ENCODE peak calls at places on chromosomes 5 and 9, in four cellular contexts. W is GM23338, S is stomach, B is fibroblast of the aortic adventitia. T is an unnamed sample.

GRCh38 chr9:129989362-129989708 is 53.7 kb downstream of the FNBP1 start:
- DNase-seq in W (no peak), S (no peak), B (no peak), T (no peak)

GRCh38 chr5:43195670-43196265 is 3.7 kb downstream of the NIM1K start:
- DNase-seq in W (no peak), S (no peak), B (no peak), T (no peak)

GRCh38 chr5:101390317-101390908 is 487.3 kb upstream of the ST8SIA4 start:
- DNase-seq in W (peak), S (no peak), B (peak), T (peak)

GRCh38 chr5:132428811-132429440 is 59.4 kb downstream of the SLC22A5 start:
- DNase-seq in W (no peak), S (no peak), B (peak), T (peak)

GRCh38 chr9:14322211-14323082 is 8.5 kb upstream of the NFIB start:
- DNase-seq in W (peak), S (peak), B (peak), T (peak)

GRCh38 chr5:19531374-19531952 is 456.5 kb downstream of the CDH18 start:
- DNase-seq in W (no peak), S (no peak), B (peak), T (no peak)

GRCh38 chr9:127305450-127306226 is 41.1 kb downstream of the GARNL3 start:
- DNase-seq in W (peak), S (no peak), B (no peak), T (no peak)

GRCh38 chr9:129857207-129857606 is 21.9 kb downstream of the USP20 start:
- DNase-seq in W (no peak), S (no peak), B (no peak), T (no peak)

GRCh38 chr9:36101916-36102741 is 34.4 kb upstream of the GLIPR2 start:
- DNase-seq in W (no peak), S (no peak), B (peak), T (peak)

GRCh38 chr5:148829248-148829594 is 2.8 kb downstream of the ADRB2 start:
- DNase-seq in W (no peak), S (no peak), B (no peak), T (no peak)

GRCh38 chr9:82720515-82720914 is 342.4 kb downstream of the RASEF start:
- DNase-seq in W (no peak), S (no peak), B (no peak), T (no peak)

GRCh38 chr5:108249095-108249784 is 132.7 kb downstream of the FBXL17 start:
- DNase-seq in W (no peak), S (no peak), B (no peak), T (no peak)

GRCh38 chr5:108251350-108251749 is 130.5 kb downstream of the FBXL17 start:
- DNase-seq in W (no peak), S (no peak), B (peak), T (no peak)

GRCh38 chr5:108255468-108255867 is 126.4 kb downstream of the FBXL17 start:
- DNase-seq in W (no peak), S (no peak), B (no peak), T (no peak)

DNA sequence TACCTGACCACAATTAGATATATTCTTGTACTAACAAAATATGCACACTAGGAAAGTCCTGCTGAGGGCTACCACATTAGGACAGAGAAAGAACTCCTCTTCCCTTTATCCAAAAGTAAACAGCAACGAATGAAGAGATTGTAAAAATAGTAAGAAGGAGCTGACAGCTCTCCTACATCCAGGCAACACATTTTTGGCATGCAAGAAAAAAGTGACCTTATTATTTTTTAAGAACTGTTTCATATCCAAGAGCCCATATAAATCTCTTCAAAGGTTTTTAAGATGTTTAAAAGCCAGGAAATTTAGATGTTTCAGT is 132.2 kb downstream of the FBXL17 start:
- DNase-seq in W (no peak), S (no peak), B (no peak), T (no peak)
- H3K4me3 ChIP-seq in W (no peak), S (no peak), B (no peak), T (no peak)

GRCh38 chr5:179141867-179142266 is 81.7 kb downstream of the ZNF354C start:
- DNase-seq in W (no peak), S (no peak), B (no peak), T (no peak)

GRCh38 chr5:179140293-179140692 is 80.1 kb downstream of the ZNF354C start:
- DNase-seq in W (no peak), S (no peak), B (no peak), T (no peak)

GRCh38 chr5:179142434-179143198 is 82.4 kb downstream of the ZNF354C start:
- DNase-seq in W (no peak), S (no peak), B (peak), T (peak)

GRCh38 chr5:179146277-179146676 is 86.1 kb downstream of the ZNF354C start:
- DNase-seq in W (no peak), S (no peak), B (no peak), T (no peak)

GRCh38 chr5:179143446-179143845 is 83.3 kb downstream of the ZNF354C start:
- DNase-seq in W (peak), S (no peak), B (peak), T (peak)
- TF ChIP-seq CTCF in W (peak), S (no peak), B (no peak), T (peak)

DNA sequence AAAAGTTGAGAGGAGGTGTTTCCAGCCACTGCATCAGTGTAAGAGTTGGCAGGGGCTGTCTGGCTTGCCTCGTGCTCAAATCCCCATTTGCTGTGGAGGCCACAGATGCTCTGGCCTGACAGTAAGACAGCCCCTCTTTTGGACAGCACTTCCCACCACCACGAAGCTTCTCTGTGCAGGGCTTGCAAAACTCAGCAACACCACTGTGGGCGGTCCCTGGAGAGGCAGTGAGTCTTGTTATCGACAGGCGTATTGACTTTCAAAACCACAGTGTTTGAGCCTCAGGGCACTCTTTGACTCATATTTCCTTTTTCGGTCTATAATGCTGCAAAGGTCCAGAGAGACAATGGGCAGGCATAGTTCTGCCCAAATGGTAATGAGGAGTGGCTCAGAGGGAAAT is 539.5 kb downstream of the EBF1 start:
- DNase-seq in W (no peak), S (peak), B (peak), T (no peak)
- H3K4me3 ChIP-seq in W (no peak), S (no peak), B (no peak), T (no peak)

DNA sequence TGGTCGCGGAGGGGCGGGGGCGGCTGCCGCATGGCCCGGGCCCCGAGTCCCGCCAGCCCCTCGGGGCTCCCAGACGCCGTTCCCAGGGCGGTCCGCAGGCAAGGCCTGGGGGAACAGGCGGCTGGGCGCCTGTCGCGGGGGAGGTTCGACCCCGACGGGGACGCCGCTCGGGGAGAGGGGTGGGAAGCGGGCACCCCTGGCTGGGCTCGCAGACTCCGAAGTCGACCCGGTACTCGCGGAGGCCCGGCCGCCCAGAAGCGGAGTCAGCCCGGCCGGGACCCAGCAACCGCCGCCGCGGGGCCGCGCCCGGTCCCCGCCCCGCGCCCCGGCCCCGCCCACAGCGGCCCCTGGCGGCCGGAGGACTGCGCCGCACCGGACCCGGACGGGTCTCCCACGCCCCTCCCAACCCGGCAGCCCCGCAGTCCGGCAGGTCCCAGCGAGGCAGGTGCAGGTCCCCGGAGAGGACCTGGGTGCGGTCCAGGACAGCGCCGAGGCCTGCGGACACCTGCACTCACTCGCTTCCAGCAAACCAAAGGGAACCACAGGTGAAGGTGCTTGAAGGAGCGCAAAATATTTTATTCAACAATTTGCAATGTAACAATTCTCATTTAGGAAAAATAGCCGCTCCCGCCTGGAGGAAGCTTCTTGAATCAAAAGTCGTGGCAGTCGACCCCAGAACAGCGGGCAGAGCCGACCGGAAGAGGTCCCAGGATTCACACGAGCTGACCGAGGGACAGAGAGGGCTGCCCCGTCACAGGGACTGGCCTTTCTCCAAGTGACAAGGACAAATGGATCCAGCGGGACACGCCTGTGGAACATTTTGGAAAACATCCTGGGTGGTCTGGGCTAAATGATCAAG is at the start of gene INPP5E:
- DNase-seq in W (peak), S (peak), B (peak), T (peak)
- TF ChIP-seq CTCF in W (peak), S (no peak), B (peak), T (peak)

GRCh38 chr5:124652514-124652819 is 94.0 kb downstream of the ZNF608 start:
- DNase-seq in W (no peak), S (no peak), B (no peak), T (no peak)
- H3K4me3 ChIP-seq in W (no peak), S (no peak), B (no peak), T (peak)

GRCh38 chr9:87603854-87604490 is 106.3 kb downstream of the DAPK1 start:
- DNase-seq in W (no peak), S (no peak), B (no peak), T (no peak)

GRCh38 chr9:87601175-87601574 is 103.5 kb downstream of the DAPK1 start:
- DNase-seq in W (no peak), S (peak), B (no peak), T (no peak)

GRCh38 chr9:87601595-87601994 is 103.9 kb downstream of the DAPK1 start:
- DNase-seq in W (no peak), S (no peak), B (no peak), T (no peak)

GRCh38 chr9:87604886-87605588 is 107.4 kb downstream of the DAPK1 start:
- DNase-seq in W (no peak), S (no peak), B (no peak), T (no peak)

DNA sequence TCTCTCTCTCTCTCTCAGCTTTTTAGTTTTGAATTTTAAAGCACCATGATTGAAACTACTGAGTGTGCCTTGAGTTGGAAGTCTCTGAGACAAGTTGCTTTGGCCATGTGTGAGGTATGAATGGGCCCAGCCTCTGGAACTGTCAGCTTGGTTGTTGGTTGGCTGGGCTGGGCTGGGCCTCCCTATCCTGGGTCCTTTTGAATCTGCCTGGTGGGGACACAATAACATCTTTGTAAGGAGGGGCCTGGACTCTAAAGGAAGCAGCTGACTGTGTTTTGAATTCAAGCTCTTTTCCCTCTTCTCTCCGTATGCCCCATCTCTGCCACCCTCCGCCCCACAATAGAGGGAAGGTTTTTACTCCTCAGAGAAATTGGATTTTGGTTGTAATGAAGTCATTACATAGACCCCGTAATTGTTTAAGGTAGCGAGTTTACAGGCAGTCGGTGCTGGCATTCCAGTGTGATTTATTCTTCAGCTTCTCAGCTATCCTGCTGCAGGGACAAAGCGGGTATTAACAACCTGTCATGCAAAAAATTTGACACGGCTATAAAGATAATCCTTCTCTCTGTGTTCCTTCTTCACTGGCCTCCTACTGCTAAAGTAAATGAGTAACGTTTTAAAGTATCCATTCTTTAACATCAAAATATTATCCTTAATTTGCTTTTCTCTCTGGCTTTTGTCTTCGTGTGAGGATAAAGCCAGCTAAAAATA is 105.4 kb downstream of the DAPK1 start:
- DNase-seq in W (no peak), S (no peak), B (no peak), T (peak)
- TF ChIP-seq CTCF in W (no peak), S (no peak), B (no peak), T (no peak)

T was measured in fibroblast of villous mesenchyme.